ENCODE peak calls at places on chromosomes 12 and 14, in eight cellular contexts. W is PC-9; F is colonic mucosa; B is CD8-positive, alpha-beta T cell; G is WTC11; H is epithelial cell of esophagus; I is B cell; D is mesothelial cell of epicardium. Y is an unnamed sample.

GRCh38 chr12:82765971-82766705 is 79.4 kb downstream of the TMTC2 start:
- DNase-seq in W (no peak), F (no peak), B (no peak), G (no peak), H (no peak), I (no peak), D (no peak), Y (no peak)

GRCh38 chr12:10215451-10215850 is 2.8 kb downstream of the GABARAPL1 start:
- DNase-seq in W (no peak), F (no peak), B (no peak), G (no peak), H (no peak), I (no peak), D (no peak), Y (no peak)

GRCh38 chr12:12468575-12468974 is 94.1 kb downstream of the DUSP16 start:
- DNase-seq in W (no peak), F (no peak), B (no peak), G (no peak), H (no peak), I (no peak), D (no peak), Y (no peak)

GRCh38 chr14:68181395-68182326 is 362.1 kb downstream of the RAD51B start:
- DNase-seq in W (peak), F (no peak), B (no peak), G (no peak), H (peak), I (no peak), D (no peak), Y (no peak)

GRCh38 chr12:34597548-34598351 is 575.5 kb downstream of the ALG10 start:
- DNase-seq in W (no peak), F (no peak), B (no peak), G (no peak), H (no peak), I (no peak), D (no peak), Y (no peak)

GRCh38 chr12:53058674-53059433 is 9.0 kb downstream of the TNS2 start:
- DNase-seq in W (no peak), F (no peak), B (no peak), G (no peak), H (no peak), I (no peak), D (no peak), Y (no peak)

GRCh38 chr14:75205586-75205985 is 29.2 kb upstream of the TMED10 start:
- DNase-seq in W (peak), F (no peak), B (no peak), G (no peak), H (peak), I (no peak), D (no peak), Y (no peak)

GRCh38 chr14:50397461-50398196 is 948 bp upstream of the CDKL1 start:
- DNase-seq in W (no peak), F (peak), B (no peak), G (no peak), H (peak), I (no peak), D (no peak), Y (no peak)

GRCh38 chr12:91574391-91574790 is 391.8 kb upstream of the DCN start:
- DNase-seq in W (no peak), F (no peak), B (no peak), G (no peak), H (no peak), I (no peak), D (no peak), Y (no peak)

GRCh38 chr12:848519-849191 is 96.3 kb downstream of the WNK1 start:
- DNase-seq in W (no peak), F (no peak), B (no peak), G (no peak), H (peak), I (no peak), D (no peak), Y (no peak)

GRCh38 chr12:49776413-49776812 is 35.1 kb downstream of the TMBIM6 start:
- DNase-seq in W (peak), F (peak), B (peak), G (peak), H (peak), I (peak), D (peak), Y (peak)

GRCh38 chr14:92702441-92702918 is 45.9 kb downstream of the LGMN start:
- DNase-seq in W (no peak), F (no peak), B (no peak), G (no peak), H (no peak), I (no peak), D (no peak), Y (peak)

GRCh38 chr12:7189398-7190267 is at the start of gene PEX5:
- DNase-seq in W (peak), F (peak), B (peak), G (peak), H (peak), I (peak), D (peak), Y (peak)

GRCh38 chr14:20560961-20561360 is at the start of gene RNASE9:
- DNase-seq in W (no peak), F (no peak), B (no peak), G (no peak), H (no peak), I (no peak), D (no peak), Y (no peak)

GRCh38 chr12:26403601-26404000 is 208.2 kb downstream of the SSPN start:
- DNase-seq in W (no peak), F (no peak), B (no peak), G (no peak), H (no peak), I (no peak), D (no peak), Y (no peak)

GRCh38 chr12:41589878-41590277 is 401.8 kb downstream of the PDZRN4 start:
- DNase-seq in W (no peak), F (no peak), B (no peak), G (no peak), H (no peak), I (no peak), D (no peak), Y (no peak)

GRCh38 chr12:8045952-8046944 is 13.7 kb downstream of the FOXJ2 start:
- DNase-seq in W (peak), F (peak), B (peak), G (peak), H (peak), I (peak), D (peak), Y (peak)

GRCh38 chr12:53173085-53173715 is 7.3 kb upstream of the ZNF740 start:
- DNase-seq in W (no peak), F (no peak), B (no peak), G (no peak), H (peak), I (no peak), D (no peak), Y (no peak)

GRCh38 chr14:60686865-60687264 is 37.3 kb downstream of the SIX4 start:
- DNase-seq in W (no peak), F (no peak), B (no peak), G (no peak), H (peak), I (no peak), D (no peak), Y (no peak)

GRCh38 chr12:123712780-123713319 is 697 bp downstream of the ATP6V0A2 start:
- DNase-seq in W (no peak), F (peak), B (no peak), G (no peak), H (no peak), I (no peak), D (no peak), Y (no peak)

GRCh38 chr12:123714302-123714627 is 2.1 kb downstream of the ATP6V0A2 start:
- DNase-seq in W (no peak), F (no peak), B (no peak), G (no peak), H (no peak), I (no peak), D (no peak), Y (no peak)

GRCh38 chr12:123713398-123714301 is 1.5 kb downstream of the ATP6V0A2 start:
- DNase-seq in W (no peak), F (peak), B (no peak), G (no peak), H (peak), I (no peak), D (no peak), Y (peak)

GRCh38 chr12:123720141-123720814 is 8.1 kb downstream of the ATP6V0A2 start:
- DNase-seq in W (no peak), F (no peak), B (no peak), G (no peak), H (peak), I (no peak), D (no peak), Y (no peak)

DNA sequence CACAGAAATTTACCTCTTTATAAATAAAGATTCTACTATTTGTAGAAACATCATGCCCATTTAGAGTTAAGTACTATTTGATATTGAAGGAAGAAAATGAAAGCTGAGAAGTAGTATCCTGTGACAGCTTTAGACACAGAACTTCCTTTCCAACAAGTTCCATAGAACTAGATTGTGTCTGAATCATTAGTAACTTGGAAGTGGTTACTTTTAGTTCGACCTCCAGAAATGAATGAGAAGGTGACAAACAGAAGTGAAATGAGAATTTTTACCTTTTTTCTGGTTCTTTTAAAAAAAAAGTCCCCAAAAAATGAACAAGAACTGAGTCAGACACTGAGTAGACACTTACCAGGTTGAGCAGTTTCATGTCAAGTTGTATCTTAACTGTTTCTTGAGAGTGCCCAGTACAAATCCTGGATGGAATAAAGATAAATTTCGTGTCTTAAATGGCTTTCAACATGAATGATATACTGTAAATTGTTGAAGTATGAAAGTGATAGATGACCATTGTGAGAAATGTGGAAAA is 3.1 kb downstream of the ATP6V0A2 start:
- DNase-seq in W (no peak), F (no peak), B (no peak), G (no peak), H (no peak), I (no peak), D (no peak), Y (no peak)
- TF ChIP-seq CTCF in W (no peak), F (no peak), B (no peak), G (no peak), H (no peak), I (no peak), D (no peak), Y (no peak)

GRCh38 chr14:33908540-33909223 is 42.2 kb downstream of the EGLN3 start:
- DNase-seq in W (no peak), F (peak), B (no peak), G (peak), H (no peak), I (no peak), D (no peak), Y (no peak)
- TF ChIP-seq CTCF in W (no peak), F (peak), B (no peak), G (no peak), H (no peak), I (no peak), D (no peak), Y (peak)

DNA sequence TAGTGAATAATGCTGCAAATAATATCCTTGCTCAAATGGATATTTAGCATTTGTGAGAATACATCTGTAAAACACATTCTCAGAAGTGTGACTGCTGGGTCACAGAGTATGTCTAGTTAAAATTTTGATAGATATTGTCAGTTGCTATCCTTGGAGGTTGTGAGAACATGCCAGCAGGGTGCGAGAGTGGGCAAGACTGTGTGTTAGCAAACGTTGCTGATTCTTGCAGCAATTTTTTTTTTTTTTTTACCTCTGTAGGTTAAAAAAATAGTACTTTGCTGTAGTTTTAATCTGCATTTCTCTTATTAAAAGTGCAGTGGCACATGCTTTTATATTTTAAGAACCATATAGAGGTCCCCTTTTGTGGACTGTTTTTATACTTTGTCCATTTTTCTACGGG is 4.5 kb upstream of the NYNRIN start:
- DNase-seq in W (no peak), F (no peak), B (no peak), G (no peak), H (peak), I (no peak), D (no peak), Y (peak)
- TF ChIP-seq CTCF in W (no peak), F (no peak), B (no peak), G (no peak), H (peak), I (no peak), D (no peak), Y (peak)

GRCh38 chr14:36773136-36773540 is 111.5 kb downstream of the PAX9 start:
- DNase-seq in W (peak), F (no peak), B (no peak), G (no peak), H (peak), I (no peak), D (no peak), Y (no peak)
- TF ChIP-seq CTCF in W (peak), F (no peak), B (no peak), G (no peak), H (peak), I (no peak), D (no peak), Y (peak)

DNA sequence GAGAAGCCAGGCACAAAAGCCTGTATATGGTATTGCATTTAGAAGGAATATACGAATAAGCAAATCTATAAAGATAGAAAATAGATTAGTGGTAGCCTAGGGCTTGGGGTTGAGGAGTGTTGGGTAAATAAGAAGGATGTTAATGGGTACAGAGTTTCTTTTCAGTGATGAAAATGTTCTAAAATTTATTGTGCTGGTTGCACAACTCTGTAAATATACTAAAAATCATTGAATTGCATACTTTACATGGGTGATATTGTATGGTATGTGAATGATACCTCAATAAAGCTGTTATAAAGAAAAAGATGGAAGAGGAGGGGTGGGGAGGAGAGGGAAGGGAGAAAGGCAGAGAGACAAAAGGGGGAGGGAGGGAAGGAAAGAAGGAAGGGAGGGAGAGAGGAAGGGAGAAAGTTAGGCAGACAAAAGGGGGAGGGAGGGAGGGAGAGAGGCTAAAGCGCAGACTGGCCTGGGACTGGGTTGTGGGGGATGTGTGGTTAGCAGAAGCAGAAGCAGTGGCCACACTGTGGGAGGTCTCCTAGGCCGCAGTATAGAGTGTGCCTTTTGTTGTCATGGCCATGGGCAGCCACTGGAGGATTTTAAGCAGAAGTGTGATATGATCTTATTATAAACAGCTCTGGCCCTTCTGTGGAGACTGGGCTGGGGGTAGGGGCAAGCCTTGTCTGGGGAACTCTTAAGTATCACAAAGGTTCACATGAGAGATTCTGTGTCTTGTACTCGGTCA is 73.6 kb upstream of the ELK3 start:
- DNase-seq in W (no peak), F (peak), B (no peak), G (peak), H (no peak), I (peak), D (no peak), Y (no peak)
- TF ChIP-seq CTCF in W (no peak), F (no peak), B (no peak), G (no peak), H (no peak), I (no peak), D (no peak), Y (no peak)

DNA sequence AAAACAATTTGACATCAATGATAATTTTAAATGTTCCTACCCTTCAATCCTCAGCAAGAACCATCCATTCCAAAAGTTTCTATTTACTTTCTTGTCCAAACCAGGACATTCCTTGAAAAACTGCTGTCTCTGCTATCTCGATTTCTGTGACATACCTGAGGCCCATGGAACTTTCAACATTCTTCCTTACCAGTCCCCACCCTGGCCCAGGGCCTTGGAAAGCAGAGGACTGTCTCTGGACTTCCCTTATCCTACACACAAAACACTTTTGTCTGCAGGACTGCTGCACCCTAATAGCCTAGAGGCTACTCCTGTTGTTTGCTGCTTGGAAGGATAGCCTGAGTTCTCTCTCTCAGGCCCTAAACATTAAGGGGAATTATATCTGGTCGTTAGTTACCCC is 151.8 kb upstream of the DHRS4 start:
- DNase-seq in W (no peak), F (no peak), B (no peak), G (no peak), H (no peak), I (no peak), D (no peak), Y (no peak)
- TF ChIP-seq CTCF in W (no peak), F (no peak), B (no peak), G (no peak), H (no peak), I (no peak), D (no peak), Y (no peak)

DNA sequence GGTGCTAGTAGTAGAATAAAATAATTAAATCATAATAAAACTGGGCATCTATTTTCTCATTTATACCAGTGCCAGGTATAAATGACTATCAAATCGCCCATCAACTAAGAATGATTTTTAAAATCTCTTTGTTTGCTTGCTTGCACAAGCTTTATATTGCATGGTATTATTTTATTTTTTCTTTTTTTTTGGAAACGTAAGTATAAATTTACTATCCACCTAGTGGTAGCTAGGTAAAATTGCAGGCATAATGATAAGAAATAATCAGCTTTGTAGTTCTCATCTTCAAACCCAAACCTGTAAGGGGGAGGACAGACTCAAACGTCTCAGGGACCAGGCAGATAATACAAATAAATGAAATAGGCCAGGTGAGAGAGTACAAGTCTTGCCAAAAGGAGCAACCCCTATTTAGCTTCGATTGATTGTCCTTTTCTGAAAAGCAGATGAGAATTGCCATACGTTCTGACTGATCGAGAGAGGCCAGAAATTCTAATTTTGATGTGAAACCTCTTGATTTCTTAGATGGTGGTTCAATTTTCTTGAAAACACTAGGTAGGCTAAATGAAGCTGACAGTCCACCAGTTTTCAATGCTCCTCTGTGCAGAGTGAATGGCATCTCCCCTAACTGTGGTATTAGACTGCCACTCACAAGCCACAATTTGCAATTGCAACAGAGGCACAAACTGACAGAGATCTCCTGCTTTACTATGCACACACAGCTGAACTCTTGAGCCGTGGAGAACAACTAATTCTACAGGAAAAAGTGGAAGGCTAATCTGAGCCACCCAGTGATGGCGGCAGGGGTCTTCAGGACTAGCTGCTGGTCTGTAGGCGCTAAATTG is 189.3 kb downstream of the DACT1 start:
- DNase-seq in W (no peak), F (no peak), B (no peak), G (no peak), H (no peak), I (no peak), D (no peak), Y (no peak)
- TF ChIP-seq CTCF in W (peak), F (no peak), B (no peak), G (peak), H (no peak), I (no peak), D (peak), Y (peak)

Y was measured in OCI-LY7.